ENCODE peak calls at places on chromosome 20, in five cellular contexts. B, P, H, G and X are unnamed samples.
A peak's percentile ranks its signal among the peaks of the same experiment; 100 is the strongest.

GRCh38 chr20:61860588-61860987 is 205.1 kb downstream of the TAF4 start:
- DNase-seq in B (no peak), P (no peak), H (no peak), G (no peak), X (no peak)

GRCh38 chr20:7858851-7859250 is 81.4 kb downstream of the HAO1 start:
- DNase-seq in B (no peak), P (no peak), H (no peak), G (no peak), X (no peak)

GRCh38 chr20:23133560-23133998 is 47.5 kb upstream of the CD93 start:
- DNase-seq in B (no peak), P (no peak), H (no peak), G (no peak), X (peak; percentile 58)

GRCh38 chr20:64035933-64036345 is at the start of gene C20orf204:
- DNase-seq in B (no peak), P (no peak), H (no peak), G (no peak), X (no peak)

GRCh38 chr20:25018841-25019240 is 26.3 kb upstream of the APMAP start:
- DNase-seq in B (no peak), P (no peak), H (no peak), G (no peak), X (no peak)

GRCh38 chr20:7231303-7231702 is 463.8 kb downstream of the BMP2 start:
- DNase-seq in B (no peak), P (no peak), H (no peak), G (no peak), X (no peak)

GRCh38 chr20:43459022-43459942 is 1.6 kb downstream of the SRSF6 start:
- DNase-seq in B (no peak), P (no peak), H (peak; percentile 51), G (peak; percentile 8), X (peak; percentile 41)

GRCh38 chr20:9838378-9839295 is at the start of gene PAK5:
- DNase-seq in B (peak; percentile 84), P (no peak), H (no peak), G (no peak), X (peak; percentile 2)

GRCh38 chr20:34705383-34706021 is 1.4 kb downstream of the TP53INP2 start:
- DNase-seq in B (no peak), P (no peak), H (peak; percentile 83), G (peak; percentile 13), X (peak; percentile 69)

GRCh38 chr20:35146299-35146921 is 726 bp downstream of the EDEM2 start:
- DNase-seq in B (no peak), P (no peak), H (peak; percentile 78), G (no peak), X (peak; percentile 12)

GRCh38 chr20:24303393-24303792 is 166.0 kb upstream of the SYNDIG1 start:
- DNase-seq in B (no peak), P (no peak), H (peak; percentile 27), G (no peak), X (no peak)

GRCh38 chr20:41213150-41213820 is 75.9 kb downstream of the PLCG1 start:
- DNase-seq in B (no peak), P (no peak), H (peak; percentile 48), G (no peak), X (peak; percentile 43)

GRCh38 chr20:37593710-37594109 is 66.0 kb upstream of the BLCAP start:
- DNase-seq in B (no peak), P (no peak), H (no peak), G (no peak), X (no peak)

GRCh38 chr20:57104711-57105110 is 161.7 kb downstream of the BMP7 start:
- DNase-seq in B (peak; percentile 15), P (no peak), H (no peak), G (no peak), X (no peak)

GRCh38 chr20:17957505-17958325 is 10.9 kb downstream of the SNX5 start:
- DNase-seq in B (no peak), P (no peak), H (no peak), G (no peak), X (peak; percentile 63)

GRCh38 chr20:56630506-56631317 is 1.6 kb downstream of the TFAP2C start:
- DNase-seq in B (no peak), P (no peak), H (peak; percentile 84), G (no peak), X (peak; percentile 33)

GRCh38 chr20:47020231-47020630 is 125.6 kb downstream of the EYA2 start:
- DNase-seq in B (no peak), P (no peak), H (no peak), G (no peak), X (peak; percentile 34)

GRCh38 chr20:19626896-19627295 is 131.2 kb upstream of the RIN2 start:
- DNase-seq in B (no peak), P (no peak), H (peak; percentile 17), G (no peak), X (peak; percentile 2)

GRCh38 chr20:19866070-19866469 is 108.0 kb downstream of the RIN2 start:
- DNase-seq in B (no peak), P (no peak), H (no peak), G (no peak), X (no peak)

GRCh38 chr20:58086763-58087566 is 141.5 kb downstream of the ANKRD60 start:
- DNase-seq in B (no peak), P (no peak), H (peak; percentile 71), G (no peak), X (peak; percentile 33)

GRCh38 chr20:62694868-62695267 is 13.8 kb upstream of the NTSR1 start:
- DNase-seq in B (no peak), P (no peak), H (no peak), G (no peak), X (no peak)

GRCh38 chr20:48717095-48717958 is 110.5 kb downstream of the PREX1 start:
- DNase-seq in B (peak; percentile 37), P (no peak), H (no peak), G (no peak), X (no peak)